ENCODE peak calls at places on chromosome 11, in eight cellular contexts. V is cerebellar nuclear complex; G is adipocyte; D is activated CD4-positive, alpha-beta T cell treated with anti-CD3 and anti-CD28 coated beads, Interleukin-2, amount 50 U/mL, for 48 hours; F is activated naive CD8-positive, alpha-beta T cell treated with anti-CD3 and anti-CD28 coated beads, Interleukin-2, amount 50 U/mL, for 24 hours; E is NCI-H460; O is T-helper 2 cell; W is foreskin fibroblast. S is an unnamed sample.
A peak's percentile ranks its signal among the peaks of the same experiment; 100 is the strongest.

GRCh38 chr11:10566257-10566956 is 2.1 kb downstream of the LYVE1 start:
- DNase-seq in V (no peak), G (peak; percentile 27), D (no peak), F (no peak), E (no peak), O (no peak), W (peak; percentile 41), S (no peak)

GRCh38 chr11:217704-218103 is 10.2 kb downstream of the RIC8A start:
- DNase-seq in V (no peak), G (no peak), D (no peak), F (no peak), E (no peak), O (no peak), W (no peak), S (no peak)

GRCh38 chr11:80782135-80782885 is 1341.5 kb upstream of the TENM4 start:
- DNase-seq in V (no peak), G (no peak), D (no peak), F (no peak), E (no peak), O (no peak), W (no peak), S (no peak)

GRCh38 chr11:85827768-85828639 is 17.1 kb upstream of the SYTL2 start:
- DNase-seq in V (no peak), G (peak; percentile 79), D (no peak), F (no peak), E (no peak), O (no peak), W (peak; percentile 81), S (peak; percentile 69)

GRCh38 chr11:129968611-129969419 is 33.8 kb downstream of the PRDM10 start:
- DNase-seq in V (peak; percentile 69), G (no peak), D (no peak), F (no peak), E (no peak), O (no peak), W (no peak), S (no peak)

GRCh38 chr11:112886707-112887370 is 74.4 kb upstream of the NCAM1 start:
- DNase-seq in V (no peak), G (no peak), D (no peak), F (no peak), E (no peak), O (no peak), W (peak; percentile 6), S (peak; percentile 45)

GRCh38 chr11:58276151-58276550 is 8.1 kb upstream of the OR10W1 start:
- DNase-seq in V (no peak), G (no peak), D (no peak), F (no peak), E (no peak), O (no peak), W (no peak), S (no peak)

GRCh38 chr11:61171907-61172306 is 10.7 kb upstream of the VPS37C start:
- DNase-seq in V (no peak), G (no peak), D (no peak), F (no peak), E (no peak), O (no peak), W (no peak), S (no peak)

GRCh38 chr11:113193894-113194293 is 120.5 kb upstream of the TTC12 start:
- DNase-seq in V (no peak), G (no peak), D (no peak), F (no peak), E (no peak), O (no peak), W (no peak), S (peak; percentile 49)

GRCh38 chr11:7673724-7674434 is 579 bp upstream of the CYB5R2 start:
- DNase-seq in V (no peak), G (no peak), D (peak; percentile 27), F (peak; percentile 26), E (no peak), O (no peak), W (peak; percentile 84), S (peak; percentile 45)

GRCh38 chr11:85740464-85741400 is 54.7 kb upstream of the CCDC89 start:
- DNase-seq in V (no peak), G (peak; percentile 73), D (no peak), F (no peak), E (no peak), O (no peak), W (peak; percentile 37), S (peak; percentile 18)

GRCh38 chr11:67492069-67492727 is 9.4 kb downstream of the AIP start:
- DNase-seq in V (no peak), G (no peak), D (no peak), F (no peak), E (no peak), O (no peak), W (no peak), S (no peak)

GRCh38 chr11:88414385-88414861 is 76.9 kb upstream of the CTSC start:
- DNase-seq in V (no peak), G (peak; percentile 38), D (no peak), F (no peak), E (no peak), O (no peak), W (peak; percentile 71), S (peak; percentile 78)